ENCODE peak calls at places on chromosomes 16 and 17, in eight cellular contexts. One of them, this sample, is unnamed.

GRCh38 chr16:77589071-77589755 is 133.1 kb upstream of the NUDT7 start:
- DNase-seq in choroid plexus epithelial cell: peak; percentile 59
- DNase-seq in lower leg skin: no peak
- DNase-seq in fibroblast of pulmonary artery: no peak
- DNase-seq in GM06990: no peak
- DNase-seq in heart right ventricle: no peak
- DNase-seq in epithelial cell of esophagus: no peak
- DNase-seq in HFF-Myc: no peak
- DNase-seq in this sample: no peak

GRCh38 chr17:38747385-38748328 is 479 bp downstream of the PCGF2 start:
- DNase-seq in choroid plexus epithelial cell: no peak
- DNase-seq in lower leg skin: peak; percentile 89
- DNase-seq in fibroblast of pulmonary artery: no peak
- DNase-seq in GM06990: no peak
- DNase-seq in heart right ventricle: peak; percentile 64
- DNase-seq in epithelial cell of esophagus: no peak
- DNase-seq in HFF-Myc: no peak
- DNase-seq in this sample: peak; percentile 40

GRCh38 chr16:1107141-1107540 is 11.1 kb upstream of the C1QTNF8 start:
- DNase-seq in choroid plexus epithelial cell: no peak
- DNase-seq in lower leg skin: no peak
- DNase-seq in fibroblast of pulmonary artery: no peak
- DNase-seq in GM06990: no peak
- DNase-seq in heart right ventricle: no peak
- DNase-seq in epithelial cell of esophagus: no peak
- DNase-seq in HFF-Myc: no peak
- DNase-seq in this sample: no peak

GRCh38 chr17:77142689-77143088 is 1.9 kb downstream of the SEC14L1 start:
- DNase-seq in choroid plexus epithelial cell: no peak
- DNase-seq in lower leg skin: no peak
- DNase-seq in fibroblast of pulmonary artery: no peak
- DNase-seq in GM06990: no peak
- DNase-seq in heart right ventricle: no peak
- DNase-seq in epithelial cell of esophagus: no peak
- DNase-seq in HFF-Myc: no peak
- DNase-seq in this sample: no peak

GRCh38 chr17:45310380-45311324 is 6.2 kb downstream of the MAP3K14 start:
- DNase-seq in choroid plexus epithelial cell: no peak
- DNase-seq in lower leg skin: no peak
- DNase-seq in fibroblast of pulmonary artery: no peak
- DNase-seq in GM06990: no peak
- DNase-seq in heart right ventricle: peak; percentile 58
- DNase-seq in epithelial cell of esophagus: no peak
- DNase-seq in HFF-Myc: no peak
- DNase-seq in this sample: no peak

GRCh38 chr17:28643979-28644781 is 778 bp downstream of the BLTP2 start:
- DNase-seq in choroid plexus epithelial cell: peak; percentile 72
- DNase-seq in lower leg skin: peak; percentile 89
- DNase-seq in fibroblast of pulmonary artery: peak; percentile 64
- DNase-seq in GM06990: peak; percentile 42
- DNase-seq in heart right ventricle: peak; percentile 18
- DNase-seq in epithelial cell of esophagus: peak; percentile 58
- DNase-seq in HFF-Myc: no peak
- DNase-seq in this sample: peak; percentile 26

GRCh38 chr16:14360326-14361037 is 269.6 kb downstream of the PARN start:
- DNase-seq in choroid plexus epithelial cell: no peak
- DNase-seq in lower leg skin: no peak
- DNase-seq in fibroblast of pulmonary artery: no peak
- DNase-seq in GM06990: no peak
- DNase-seq in heart right ventricle: no peak
- DNase-seq in epithelial cell of esophagus: peak; percentile 67
- DNase-seq in HFF-Myc: no peak
- DNase-seq in this sample: no peak

GRCh38 chr16:25950586-25951201 is 258.9 kb downstream of the HS3ST4 start:
- DNase-seq in choroid plexus epithelial cell: no peak
- DNase-seq in lower leg skin: peak; percentile 9
- DNase-seq in fibroblast of pulmonary artery: no peak
- DNase-seq in GM06990: no peak
- DNase-seq in heart right ventricle: no peak
- DNase-seq in epithelial cell of esophagus: no peak
- DNase-seq in HFF-Myc: no peak
- DNase-seq in this sample: no peak

GRCh38 chr17:42984486-42984885 is 4.1 kb downstream of the RUNDC1 start:
- DNase-seq in choroid plexus epithelial cell: no peak
- DNase-seq in lower leg skin: no peak
- DNase-seq in fibroblast of pulmonary artery: peak; percentile 83
- DNase-seq in GM06990: no peak
- DNase-seq in heart right ventricle: no peak
- DNase-seq in epithelial cell of esophagus: no peak
- DNase-seq in HFF-Myc: no peak
- DNase-seq in this sample: no peak

GRCh38 chr17:42979511-42980273 is at the start of gene PTGES3L:
- DNase-seq in choroid plexus epithelial cell: peak; percentile 44
- DNase-seq in lower leg skin: no peak
- DNase-seq in fibroblast of pulmonary artery: peak; percentile 49
- DNase-seq in GM06990: no peak
- DNase-seq in heart right ventricle: peak; percentile 51
- DNase-seq in epithelial cell of esophagus: no peak
- DNase-seq in HFF-Myc: no peak
- DNase-seq in this sample: no peak

GRCh38 chr17:42982266-42982665 is 1.9 kb downstream of the RUNDC1 start:
- DNase-seq in choroid plexus epithelial cell: no peak
- DNase-seq in lower leg skin: no peak
- DNase-seq in fibroblast of pulmonary artery: no peak
- DNase-seq in GM06990: no peak
- DNase-seq in heart right ventricle: no peak
- DNase-seq in epithelial cell of esophagus: no peak
- DNase-seq in HFF-Myc: no peak
- DNase-seq in this sample: no peak

GRCh38 chr17:42980274-42980765 is at the start of gene RUNDC1:
- DNase-seq in choroid plexus epithelial cell: peak; percentile 81
- DNase-seq in lower leg skin: peak; percentile 98
- DNase-seq in fibroblast of pulmonary artery: peak; percentile 82
- DNase-seq in GM06990: peak; percentile 91
- DNase-seq in heart right ventricle: peak; percentile 95
- DNase-seq in epithelial cell of esophagus: peak; percentile 85
- DNase-seq in HFF-Myc: no peak
- DNase-seq in this sample: peak; percentile 83

DNA sequence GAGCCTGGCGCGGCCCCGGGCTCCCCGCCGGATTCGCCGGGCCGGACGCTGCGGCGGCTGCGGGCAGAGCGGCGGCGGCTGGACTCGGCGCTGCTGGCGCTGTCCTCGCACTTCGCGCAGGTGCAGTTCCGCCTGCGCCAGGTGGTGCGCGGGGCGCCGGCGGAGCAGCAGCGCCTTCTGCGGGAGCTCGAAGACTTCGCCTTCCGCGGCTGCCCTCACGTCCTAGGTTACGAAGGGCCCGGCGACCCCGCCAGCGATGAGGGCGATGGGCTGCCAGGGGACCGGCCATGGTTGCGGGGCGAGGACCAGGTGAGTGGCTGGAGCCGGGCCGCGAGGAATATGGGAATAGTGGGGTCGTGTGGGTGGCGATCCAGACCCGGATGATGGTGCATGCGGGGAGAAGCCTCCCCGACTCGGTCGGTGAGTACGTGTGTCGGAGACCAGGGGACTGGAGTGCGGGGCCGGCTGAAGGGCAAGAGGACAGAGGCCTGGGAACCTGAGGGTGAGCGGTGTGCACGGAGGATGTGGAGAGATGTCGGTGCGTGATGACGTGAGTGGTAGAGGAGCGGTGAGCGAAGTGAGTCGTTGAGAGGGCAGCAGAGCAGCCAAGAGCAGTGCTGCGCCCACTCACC is 517 bp downstream of the RUNDC1 start:
- DNase-seq in choroid plexus epithelial cell: peak; percentile 59
- DNase-seq in lower leg skin: no peak
- DNase-seq in fibroblast of pulmonary artery: peak; percentile 56
- DNase-seq in GM06990: peak; percentile 83
- DNase-seq in heart right ventricle: peak; percentile 37
- DNase-seq in epithelial cell of esophagus: peak; percentile 72
- DNase-seq in HFF-Myc: no peak
- DNase-seq in this sample: peak; percentile 19
- TF ChIP-seq CTCF in choroid plexus epithelial cell: no peak
- TF ChIP-seq CTCF in lower leg skin: no peak
- TF ChIP-seq CTCF in fibroblast of pulmonary artery: no peak
- TF ChIP-seq CTCF in GM06990: peak; percentile 23
- TF ChIP-seq CTCF in heart right ventricle: no peak
- TF ChIP-seq CTCF in epithelial cell of esophagus: peak; percentile 12
- TF ChIP-seq CTCF in HFF-Myc: no peak
- TF ChIP-seq CTCF in this sample: no peak

GRCh38 chr16:54059319-54059718 is 227.3 kb downstream of the IRX3 start:
- DNase-seq in choroid plexus epithelial cell: no peak
- DNase-seq in lower leg skin: no peak
- DNase-seq in fibroblast of pulmonary artery: no peak
- DNase-seq in GM06990: no peak
- DNase-seq in heart right ventricle: no peak
- DNase-seq in epithelial cell of esophagus: no peak
- DNase-seq in HFF-Myc: no peak
- DNase-seq in this sample: no peak

GRCh38 chr16:54063374-54063773 is 223.2 kb downstream of the IRX3 start:
- DNase-seq in choroid plexus epithelial cell: no peak
- DNase-seq in lower leg skin: no peak
- DNase-seq in fibroblast of pulmonary artery: peak; percentile 38
- DNase-seq in GM06990: no peak
- DNase-seq in heart right ventricle: no peak
- DNase-seq in epithelial cell of esophagus: no peak
- DNase-seq in HFF-Myc: no peak
- DNase-seq in this sample: no peak

GRCh38 chr16:54060599-54061355 is 225.8 kb downstream of the IRX3 start:
- DNase-seq in choroid plexus epithelial cell: no peak
- DNase-seq in lower leg skin: no peak
- DNase-seq in fibroblast of pulmonary artery: no peak
- DNase-seq in GM06990: no peak
- DNase-seq in heart right ventricle: no peak
- DNase-seq in epithelial cell of esophagus: no peak
- DNase-seq in HFF-Myc: no peak
- DNase-seq in this sample: no peak

GRCh38 chr16:54061454-54061853 is 225.1 kb downstream of the IRX3 start:
- DNase-seq in choroid plexus epithelial cell: no peak
- DNase-seq in lower leg skin: no peak
- DNase-seq in fibroblast of pulmonary artery: no peak
- DNase-seq in GM06990: no peak
- DNase-seq in heart right ventricle: no peak
- DNase-seq in epithelial cell of esophagus: no peak
- DNase-seq in HFF-Myc: no peak
- DNase-seq in this sample: no peak

DNA sequence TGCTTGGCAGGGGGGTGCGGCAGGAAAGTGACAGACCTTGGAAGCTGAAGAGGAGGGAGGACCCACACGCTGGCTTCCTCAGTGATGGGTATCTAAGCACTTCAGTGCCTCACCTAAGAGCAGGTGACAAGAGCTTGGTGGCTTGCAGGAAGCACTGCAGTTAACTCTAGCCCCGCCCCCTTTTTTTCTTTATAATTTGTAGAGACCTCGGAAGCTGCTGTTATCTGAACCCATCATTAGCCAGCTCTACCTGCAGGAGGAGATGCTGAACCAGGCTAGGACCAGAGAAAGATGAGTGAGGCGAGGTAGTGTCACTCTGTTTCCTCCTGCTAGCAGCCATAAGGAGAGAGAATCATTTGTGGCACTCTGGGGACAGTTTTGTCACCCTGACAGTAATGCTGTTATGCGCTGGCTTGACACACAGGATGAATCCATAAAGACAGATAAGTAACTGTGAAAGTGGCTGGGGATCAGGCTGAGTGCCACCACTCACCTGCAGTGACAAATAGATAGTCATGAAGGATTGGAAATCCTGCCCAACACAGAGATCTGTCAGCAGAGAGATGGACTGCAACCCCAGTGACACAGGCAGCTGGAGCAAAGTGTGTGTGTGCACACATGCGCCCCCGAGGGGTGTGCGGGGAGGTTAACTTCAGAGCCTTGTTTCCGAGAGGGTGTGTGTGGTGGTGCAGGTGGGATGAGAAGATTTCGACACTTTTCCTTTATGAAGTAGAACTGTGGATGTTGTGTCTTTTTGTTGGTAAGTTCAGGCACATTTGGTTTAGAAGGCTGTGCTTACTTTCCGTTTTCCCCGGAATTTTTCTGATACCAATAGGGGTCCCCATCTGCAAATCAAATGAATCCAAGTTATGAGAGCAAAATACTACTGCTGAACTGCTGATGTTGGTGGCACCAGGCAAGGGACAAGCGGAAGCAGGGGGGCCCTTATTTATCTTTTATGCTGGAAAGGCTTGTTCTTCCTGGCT is 223.9 kb downstream of the IRX3 start:
- DNase-seq in choroid plexus epithelial cell: peak; percentile 48
- DNase-seq in lower leg skin: no peak
- DNase-seq in fibroblast of pulmonary artery: no peak
- DNase-seq in GM06990: no peak
- DNase-seq in heart right ventricle: no peak
- DNase-seq in epithelial cell of esophagus: no peak
- DNase-seq in HFF-Myc: no peak
- DNase-seq in this sample: no peak
- TF ChIP-seq CTCF in choroid plexus epithelial cell: peak; percentile 47
- TF ChIP-seq CTCF in lower leg skin: no peak
- TF ChIP-seq CTCF in fibroblast of pulmonary artery: peak; percentile 12
- TF ChIP-seq CTCF in GM06990: no peak
- TF ChIP-seq CTCF in heart right ventricle: no peak
- TF ChIP-seq CTCF in epithelial cell of esophagus: no peak
- TF ChIP-seq CTCF in HFF-Myc: no peak
- TF ChIP-seq CTCF in this sample: peak; percentile 40

DNA sequence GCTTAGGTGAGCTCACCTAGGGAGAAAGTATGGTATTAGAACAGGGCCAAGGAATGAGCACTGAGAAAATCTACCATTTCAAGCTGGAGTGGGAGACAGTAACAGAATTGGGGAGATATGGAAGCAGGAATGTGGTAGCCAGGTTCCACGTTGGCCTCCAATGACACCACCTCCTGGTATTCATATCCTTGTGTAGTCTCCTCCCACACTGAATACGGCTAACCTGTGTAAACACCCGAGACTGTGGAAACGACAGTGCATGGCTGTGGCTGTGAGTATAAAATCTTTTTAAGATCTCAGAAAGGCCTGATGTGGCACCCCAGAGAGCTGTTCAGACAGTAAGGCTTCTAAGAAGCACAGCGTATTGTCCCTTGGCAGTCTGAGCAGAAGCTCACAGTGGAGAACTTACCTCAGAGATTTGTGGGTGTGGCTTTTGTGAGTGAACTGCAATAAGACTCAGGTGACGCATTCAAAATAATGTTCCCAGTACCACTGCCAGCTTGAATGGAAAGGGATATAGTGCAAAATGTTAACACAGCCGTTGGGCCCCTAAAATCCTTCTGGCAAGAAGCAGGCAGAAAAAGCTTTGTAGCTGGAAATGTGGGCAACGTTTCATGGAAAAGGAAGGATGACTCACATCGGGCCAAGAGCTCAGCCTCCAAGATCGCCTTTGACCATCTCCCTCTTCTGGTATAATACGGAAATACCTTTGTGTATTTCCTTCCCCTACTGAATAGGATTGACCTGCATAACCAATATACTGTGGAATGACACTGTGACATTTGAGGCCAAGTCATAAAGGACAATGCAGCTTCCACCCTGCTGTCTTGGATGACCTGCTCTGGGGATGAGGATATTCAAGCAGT is 14.4 kb downstream of the SDR42E1 start:
- DNase-seq in choroid plexus epithelial cell: peak; percentile 70
- DNase-seq in lower leg skin: no peak
- DNase-seq in fibroblast of pulmonary artery: peak; percentile 66
- DNase-seq in GM06990: no peak
- DNase-seq in heart right ventricle: no peak
- DNase-seq in epithelial cell of esophagus: peak; percentile 50
- DNase-seq in HFF-Myc: peak; percentile 20
- DNase-seq in this sample: no peak
- TF ChIP-seq CTCF in choroid plexus epithelial cell: peak; percentile 56
- TF ChIP-seq CTCF in lower leg skin: no peak
- TF ChIP-seq CTCF in fibroblast of pulmonary artery: peak; percentile 37
- TF ChIP-seq CTCF in GM06990: no peak
- TF ChIP-seq CTCF in heart right ventricle: no peak
- TF ChIP-seq CTCF in epithelial cell of esophagus: peak; percentile 20
- TF ChIP-seq CTCF in HFF-Myc: peak; percentile 27
- TF ChIP-seq CTCF in this sample: peak; percentile 41

GRCh38 chr16:27973678-27974077 is 89.8 kb downstream of the GSG1L start:
- DNase-seq in choroid plexus epithelial cell: no peak
- DNase-seq in lower leg skin: peak; percentile 52
- DNase-seq in fibroblast of pulmonary artery: no peak
- DNase-seq in GM06990: no peak
- DNase-seq in heart right ventricle: no peak
- DNase-seq in epithelial cell of esophagus: no peak
- DNase-seq in HFF-Myc: no peak
- DNase-seq in this sample: no peak
- TF ChIP-seq CTCF in choroid plexus epithelial cell: no peak
- TF ChIP-seq CTCF in lower leg skin: no peak
- TF ChIP-seq CTCF in fibroblast of pulmonary artery: no peak
- TF ChIP-seq CTCF in GM06990: peak; percentile 34
- TF ChIP-seq CTCF in heart right ventricle: no peak
- TF ChIP-seq CTCF in epithelial cell of esophagus: no peak
- TF ChIP-seq CTCF in HFF-Myc: no peak
- TF ChIP-seq CTCF in this sample: no peak

This sample was measured in neural crest cell.